ENCODE peak calls at places on chromosomes 16 and 17, in eight cellular contexts. One of them, this sample, is unnamed.

GRCh38 chr16:27123795-27124194 is 57.1 kb downstream of the C16orf82 start:
- DNase-seq in HCT116: no peak
- DNase-seq in endothelial cell of umbilical vein: no peak
- DNase-seq in SK-N-SH: no peak
- DNase-seq in K562: peak; percentile 31
- DNase-seq in GM12878: no peak
- DNase-seq in H1: no peak
- DNase-seq in HepG2: no peak
- DNase-seq in this sample: no peak

GRCh38 chr16:88905563-88905962 is 39.1 kb upstream of the PABPN1L start:
- DNase-seq in HCT116: no peak
- DNase-seq in endothelial cell of umbilical vein: no peak
- DNase-seq in SK-N-SH: peak; percentile 83
- DNase-seq in K562: peak; percentile 99
- DNase-seq in GM12878: no peak
- DNase-seq in H1: peak; percentile 82
- DNase-seq in HepG2: no peak
- DNase-seq in this sample: no peak

GRCh38 chr17:29595943-29596774 is 3.2 kb downstream of the ANKRD13B start:
- DNase-seq in HCT116: no peak
- DNase-seq in endothelial cell of umbilical vein: no peak
- DNase-seq in SK-N-SH: no peak
- DNase-seq in K562: no peak
- DNase-seq in GM12878: no peak
- DNase-seq in H1: no peak
- DNase-seq in HepG2: no peak
- DNase-seq in this sample: no peak

GRCh38 chr17:29151567-29151966 is 28.6 kb downstream of the MYO18A start:
- DNase-seq in HCT116: peak; percentile 70
- DNase-seq in endothelial cell of umbilical vein: no peak
- DNase-seq in SK-N-SH: no peak
- DNase-seq in K562: no peak
- DNase-seq in GM12878: no peak
- DNase-seq in H1: no peak
- DNase-seq in HepG2: peak; percentile 94
- DNase-seq in this sample: no peak

GRCh38 chr16:88938933-88939813 is 37.8 kb downstream of the CBFA2T3 start:
- DNase-seq in HCT116: no peak
- DNase-seq in endothelial cell of umbilical vein: no peak
- DNase-seq in SK-N-SH: peak; percentile 87
- DNase-seq in K562: no peak
- DNase-seq in GM12878: no peak
- DNase-seq in H1: no peak
- DNase-seq in HepG2: no peak
- DNase-seq in this sample: no peak

GRCh38 chr16:16075463-16076399 is 126.3 kb downstream of the ABCC1 start:
- DNase-seq in HCT116: no peak
- DNase-seq in endothelial cell of umbilical vein: no peak
- DNase-seq in SK-N-SH: no peak
- DNase-seq in K562: no peak
- DNase-seq in GM12878: no peak
- DNase-seq in H1: no peak
- DNase-seq in HepG2: no peak
- DNase-seq in this sample: no peak

GRCh38 chr16:89970011-89970410 is 21.5 kb downstream of the DEF8 start:
- DNase-seq in HCT116: no peak
- DNase-seq in endothelial cell of umbilical vein: no peak
- DNase-seq in SK-N-SH: no peak
- DNase-seq in K562: no peak
- DNase-seq in GM12878: no peak
- DNase-seq in H1: no peak
- DNase-seq in HepG2: no peak
- DNase-seq in this sample: no peak

GRCh38 chr16:86512860-86513470 is 2.6 kb downstream of the FOXF1 start:
- DNase-seq in HCT116: no peak
- DNase-seq in endothelial cell of umbilical vein: no peak
- DNase-seq in SK-N-SH: no peak
- DNase-seq in K562: no peak
- DNase-seq in GM12878: no peak
- DNase-seq in H1: peak; percentile 69
- DNase-seq in HepG2: no peak
- DNase-seq in this sample: no peak

GRCh38 chr16:30958164-30959083 is 870 bp downstream of the SETD1A start:
- DNase-seq in HCT116: peak; percentile 35
- DNase-seq in endothelial cell of umbilical vein: peak; percentile 34
- DNase-seq in SK-N-SH: peak; percentile 93
- DNase-seq in K562: peak; percentile 95
- DNase-seq in GM12878: no peak
- DNase-seq in H1: peak; percentile 77
- DNase-seq in HepG2: peak; percentile 71
- DNase-seq in this sample: no peak

GRCh38 chr16:66604376-66605176 is at the start of gene CMTM3:
- DNase-seq in HCT116: peak; percentile 21
- DNase-seq in endothelial cell of umbilical vein: peak; percentile 63
- DNase-seq in SK-N-SH: peak; percentile 98
- DNase-seq in K562: peak; percentile 97
- DNase-seq in GM12878: no peak
- DNase-seq in H1: peak; percentile 92
- DNase-seq in HepG2: peak; percentile 54
- DNase-seq in this sample: no peak

GRCh38 chr16:53812914-53813313 is 109.0 kb downstream of the FTO start:
- DNase-seq in HCT116: no peak
- DNase-seq in endothelial cell of umbilical vein: no peak
- DNase-seq in SK-N-SH: no peak
- DNase-seq in K562: no peak
- DNase-seq in GM12878: no peak
- DNase-seq in H1: no peak
- DNase-seq in HepG2: no peak
- DNase-seq in this sample: no peak

GRCh38 chr16:30923554-30924085 is at the start of gene FBXL19:
- DNase-seq in HCT116: no peak
- DNase-seq in endothelial cell of umbilical vein: no peak
- DNase-seq in SK-N-SH: peak; percentile 87
- DNase-seq in K562: no peak
- DNase-seq in GM12878: no peak
- DNase-seq in H1: no peak
- DNase-seq in HepG2: no peak
- DNase-seq in this sample: no peak

GRCh38 chr16:85200471-85201278 is 88.4 kb upstream of the CIBAR2 start:
- DNase-seq in HCT116: peak; percentile 54
- DNase-seq in endothelial cell of umbilical vein: no peak
- DNase-seq in SK-N-SH: no peak
- DNase-seq in K562: peak; percentile 60
- DNase-seq in GM12878: no peak
- DNase-seq in H1: no peak
- DNase-seq in HepG2: peak; percentile 56
- DNase-seq in this sample: no peak

GRCh38 chr16:8826278-8826879 is 28.7 kb downstream of the PMM2 start:
- DNase-seq in HCT116: no peak
- DNase-seq in endothelial cell of umbilical vein: no peak
- DNase-seq in SK-N-SH: peak; percentile 69
- DNase-seq in K562: no peak
- DNase-seq in GM12878: no peak
- DNase-seq in H1: no peak
- DNase-seq in HepG2: no peak
- DNase-seq in this sample: no peak

GRCh38 chr16:8831450-8832382 is 34.1 kb downstream of the PMM2 start:
- DNase-seq in HCT116: no peak
- DNase-seq in endothelial cell of umbilical vein: no peak
- DNase-seq in SK-N-SH: no peak
- DNase-seq in K562: no peak
- DNase-seq in GM12878: no peak
- DNase-seq in H1: peak; percentile 80
- DNase-seq in HepG2: no peak
- DNase-seq in this sample: no peak

GRCh38 chr16:8832383-8833100 is 34.9 kb downstream of the PMM2 start:
- DNase-seq in HCT116: no peak
- DNase-seq in endothelial cell of umbilical vein: no peak
- DNase-seq in SK-N-SH: no peak
- DNase-seq in K562: no peak
- DNase-seq in GM12878: no peak
- DNase-seq in H1: no peak
- DNase-seq in HepG2: no peak
- DNase-seq in this sample: no peak

GRCh38 chr16:8828541-8829165 is 31.0 kb downstream of the PMM2 start:
- DNase-seq in HCT116: no peak
- DNase-seq in endothelial cell of umbilical vein: peak; percentile 69
- DNase-seq in SK-N-SH: no peak
- DNase-seq in K562: no peak
- DNase-seq in GM12878: no peak
- DNase-seq in H1: no peak
- DNase-seq in HepG2: no peak
- DNase-seq in this sample: no peak
- TF ChIP-seq POLR2AphosphoS5 in HCT116: no peak
- TF ChIP-seq POLR2AphosphoS5 in endothelial cell of umbilical vein: peak; percentile 12
- TF ChIP-seq POLR2AphosphoS5 in SK-N-SH: no peak
- TF ChIP-seq POLR2AphosphoS5 in K562: no peak
- TF ChIP-seq POLR2AphosphoS5 in GM12878: no peak
- TF ChIP-seq POLR2AphosphoS5 in H1: no peak
- TF ChIP-seq POLR2AphosphoS5 in HepG2: no peak
- TF ChIP-seq POLR2AphosphoS5 in this sample: no peak

DNA sequence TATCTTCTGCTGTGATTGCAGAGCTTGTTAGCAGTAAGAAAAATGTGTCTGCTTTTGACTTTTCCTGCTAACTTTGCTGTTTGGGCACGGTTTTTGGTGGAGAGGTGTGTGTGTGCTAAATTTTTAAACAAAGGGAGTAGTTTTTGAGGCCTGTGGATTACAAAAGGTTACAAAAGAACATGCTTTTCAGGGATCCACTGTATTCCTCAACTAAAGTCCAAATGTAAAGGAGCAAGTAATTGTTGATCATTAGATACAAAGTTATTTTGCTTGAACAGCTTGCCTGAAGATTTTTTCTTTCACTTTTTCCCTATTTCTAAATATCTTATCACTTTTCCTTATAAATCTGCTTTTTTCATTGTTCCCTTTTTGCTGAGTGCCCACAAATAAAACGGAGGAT is 2.0 kb downstream of the KPNB1 start:
- DNase-seq in HCT116: no peak
- DNase-seq in endothelial cell of umbilical vein: no peak
- DNase-seq in SK-N-SH: no peak
- DNase-seq in K562: no peak
- DNase-seq in GM12878: no peak
- DNase-seq in H1: no peak
- DNase-seq in HepG2: no peak
- DNase-seq in this sample: no peak
- H3K9ac ChIP-seq in HCT116: peak overlapping the region; percentile 97
- H3K9ac ChIP-seq in endothelial cell of umbilical vein: no peak overlapping the region
- H3K9ac ChIP-seq in SK-N-SH: peak overlapping the region; percentile 77
- H3K9ac ChIP-seq in K562: peak overlapping the region; percentile 97
- H3K9ac ChIP-seq in GM12878: peak overlapping the region; percentile 86
- H3K9ac ChIP-seq in H1: no peak overlapping the region
- H3K9ac ChIP-seq in HepG2: peak overlapping the region; percentile 76
- H3K9ac ChIP-seq in this sample: peak overlapping the region; percentile 99

GRCh38 chr17:78140169-78141051 is 5.8 kb upstream of the C17orf99 start:
- DNase-seq in HCT116: peak; percentile 100
- DNase-seq in endothelial cell of umbilical vein: peak; percentile 84
- DNase-seq in SK-N-SH: peak; percentile 96
- DNase-seq in K562: peak; percentile 98
- DNase-seq in GM12878: peak; percentile 90
- DNase-seq in H1: peak; percentile 100
- DNase-seq in HepG2: peak; percentile 96
- DNase-seq in this sample: peak; percentile 92

GRCh38 chr17:78143214-78144145 is 2.7 kb upstream of the C17orf99 start:
- DNase-seq in HCT116: no peak
- DNase-seq in endothelial cell of umbilical vein: no peak
- DNase-seq in SK-N-SH: no peak
- DNase-seq in K562: no peak
- DNase-seq in GM12878: no peak
- DNase-seq in H1: no peak
- DNase-seq in HepG2: no peak
- DNase-seq in this sample: no peak

GRCh38 chr17:78141437-78142112 is 4.6 kb upstream of the C17orf99 start:
- DNase-seq in HCT116: no peak
- DNase-seq in endothelial cell of umbilical vein: no peak
- DNase-seq in SK-N-SH: no peak
- DNase-seq in K562: no peak
- DNase-seq in GM12878: no peak
- DNase-seq in H1: no peak
- DNase-seq in HepG2: no peak
- DNase-seq in this sample: no peak

GRCh38 chr17:78144146-78144719 is 2.0 kb upstream of the C17orf99 start:
- DNase-seq in HCT116: no peak
- DNase-seq in endothelial cell of umbilical vein: peak; percentile 79
- DNase-seq in SK-N-SH: peak; percentile 73
- DNase-seq in K562: peak; percentile 37
- DNase-seq in GM12878: no peak
- DNase-seq in H1: no peak
- DNase-seq in HepG2: no peak
- DNase-seq in this sample: no peak

DNA sequence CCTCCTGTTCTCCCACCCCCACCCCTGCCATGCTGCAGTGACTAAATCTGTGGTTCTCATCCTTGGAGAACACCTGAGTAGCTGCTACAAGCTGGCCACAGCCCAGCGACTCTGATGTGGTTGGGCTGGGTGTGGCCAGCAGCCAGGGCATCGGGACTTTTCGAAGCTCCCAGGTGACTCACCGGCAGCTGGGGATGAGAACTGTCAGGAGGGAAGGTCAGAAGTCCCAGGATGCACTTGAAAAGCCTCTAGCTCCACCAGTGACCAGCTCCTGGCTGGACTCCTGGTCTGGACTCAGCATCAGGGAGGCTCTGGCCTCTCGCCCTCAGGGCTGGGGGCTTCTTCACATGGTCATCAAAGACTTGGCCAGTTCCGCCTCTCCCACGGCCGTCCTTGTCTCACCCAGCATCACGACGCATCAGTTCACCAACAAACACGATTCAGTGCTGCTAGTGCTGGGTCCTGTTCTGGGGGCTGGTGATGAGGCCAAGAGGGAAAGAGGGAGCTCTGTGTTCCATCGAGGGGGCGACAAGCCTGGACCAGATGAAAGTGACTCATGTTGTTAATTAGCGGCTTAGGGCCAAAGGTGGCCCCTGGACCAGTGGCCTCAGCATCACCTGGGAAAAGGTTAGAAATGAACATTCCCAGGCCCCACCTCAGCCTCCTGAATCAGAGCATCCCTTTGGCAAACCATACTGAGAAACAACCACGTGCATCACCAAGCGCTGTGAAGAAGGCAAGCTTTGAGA is 3.9 kb upstream of the C17orf99 start:
- DNase-seq in HCT116: peak; percentile 97
- DNase-seq in endothelial cell of umbilical vein: no peak
- DNase-seq in SK-N-SH: no peak
- DNase-seq in K562: peak; percentile 45
- DNase-seq in GM12878: no peak
- DNase-seq in H1: no peak
- DNase-seq in HepG2: peak; percentile 65
- DNase-seq in this sample: no peak
- TF ChIP-seq POLR2AphosphoS5 in HCT116: peak; percentile 88
- TF ChIP-seq POLR2AphosphoS5 in endothelial cell of umbilical vein: no peak
- TF ChIP-seq POLR2AphosphoS5 in SK-N-SH: no peak
- TF ChIP-seq POLR2AphosphoS5 in K562: no peak
- TF ChIP-seq POLR2AphosphoS5 in GM12878: peak; percentile 5
- TF ChIP-seq POLR2AphosphoS5 in H1: no peak
- TF ChIP-seq POLR2AphosphoS5 in HepG2: no peak
- TF ChIP-seq POLR2AphosphoS5 in this sample: no peak

DNA sequence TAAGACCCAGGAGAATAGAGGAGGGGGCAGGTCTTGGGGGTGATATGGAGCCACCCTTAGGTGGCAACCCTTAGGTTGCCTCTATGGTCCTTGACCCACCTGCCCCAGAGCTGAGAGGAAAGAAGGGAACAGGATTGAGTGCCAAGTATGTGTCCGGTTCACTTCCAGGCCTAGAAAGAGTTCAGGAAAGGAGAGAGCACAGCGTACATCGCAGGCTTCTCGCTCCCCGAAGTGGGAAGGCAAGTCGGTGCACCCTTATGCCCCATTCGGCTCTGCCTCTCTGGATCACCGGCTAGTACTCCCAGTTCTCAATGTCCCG is 631 bp downstream of the SP6 start:
- DNase-seq in HCT116: no peak
- DNase-seq in endothelial cell of umbilical vein: no peak
- DNase-seq in SK-N-SH: no peak
- DNase-seq in K562: no peak
- DNase-seq in GM12878: no peak
- DNase-seq in H1: no peak
- DNase-seq in HepG2: no peak
- DNase-seq in this sample: no peak
- H3K9ac ChIP-seq in HCT116: peak overlapping the region; percentile 81
- H3K9ac ChIP-seq in endothelial cell of umbilical vein: no peak overlapping the region
- H3K9ac ChIP-seq in SK-N-SH: no peak overlapping the region
- H3K9ac ChIP-seq in K562: peak overlapping the region; percentile 67
- H3K9ac ChIP-seq in GM12878: no peak overlapping the region
- H3K9ac ChIP-seq in H1: no peak overlapping the region
- H3K9ac ChIP-seq in HepG2: peak overlapping the region; percentile 39
- H3K9ac ChIP-seq in this sample: no peak overlapping the region